ENCODE peak calls at places on chromosomes 3 and 15, in eight cellular contexts. L, P, H, F, N, T, R and A are unnamed samples.

GRCh38 chr15:96339662-96340347 is 9.3 kb downstream of the NR2F2 start:
- DNase-seq in R (no peak), N (no peak), F (no peak), H (no peak), P (no peak), L (no peak), T (no peak), A (no peak)

GRCh38 chr3:58874248-58874741 is 175.5 kb downstream of the CFAP20DC start:
- DNase-seq in H (no peak), P (no peak), N (no peak), R (no peak), F (no peak), T (no peak), L (no peak), A (no peak)

GRCh38 chr15:66151809-66152208 is 101.7 kb downstream of the MEGF11 start:
- DNase-seq in N (peak), P (no peak), L (no peak), F (no peak), T (no peak), H (no peak), R (no peak), A (no peak)

GRCh38 chr3:24237971-24238767 is 256.5 kb downstream of the THRB start:
- DNase-seq in R (peak), F (peak), H (peak), N (peak), L (peak), P (peak), T (no peak), A (peak)

GRCh38 chr3:129651316-129652202 is 45.1 kb upstream of the PLXND1 start:
- DNase-seq in N (peak), H (no peak), R (peak), T (no peak), L (no peak), F (peak), P (no peak), A (peak)

GRCh38 chr3:187843654-187844053 is 98.4 kb upstream of the BCL6 start:
- DNase-seq in P (no peak), R (no peak), L (no peak), H (no peak), N (peak), F (no peak), T (no peak), A (no peak)

GRCh38 chr3:11024181-11024580 is 31.6 kb downstream of the SLC6A1 start:
- DNase-seq in L (no peak), F (no peak), N (no peak), P (no peak), H (no peak), T (no peak), R (no peak), A (no peak)

GRCh38 chr15:62647195-62647865 is 395.2 kb upstream of the TPM1 start:
- DNase-seq in L (no peak), H (no peak), R (no peak), T (no peak), P (no peak), F (peak), N (no peak), A (no peak)

GRCh38 chr15:89673162-89673506 is 6.0 kb downstream of the PLIN1 start:
- DNase-seq in F (no peak), P (peak), R (no peak), L (peak), T (no peak), H (peak), N (peak), A (no peak)

GRCh38 chr3:171566803-171567422 is 106.7 kb upstream of the TNIK start:
- DNase-seq in T (no peak), L (no peak), N (no peak), F (peak), H (peak), P (no peak), R (no peak), A (peak)

GRCh38 chr3:125017406-125017805 is 38.4 kb downstream of the HEG1 start:
- DNase-seq in N (no peak), F (no peak), R (no peak), T (no peak), L (no peak), H (no peak), P (no peak), A (no peak)